ENCODE peak calls at places on chromosome 9, in seven cellular contexts. One of them, this sample, is unnamed. For H3K27me3, the result is how much of the 10 kb centered on the place peaks cover.

GRCh38 chr9:112087506-112087905 is 87.6 kb downstream of the SUSD1 start:
- DNase-seq in stomach: no peak
- DNase-seq in HCT116: no peak
- DNase-seq in sigmoid colon: no peak
- DNase-seq in IMR-90: no peak
- DNase-seq in colonic mucosa: no peak
- DNase-seq in lung: no peak
- DNase-seq in this sample: no peak

GRCh38 chr9:127451681-127452480 is 571 bp downstream of the LRSAM1 start:
- DNase-seq in stomach: peak
- DNase-seq in HCT116: no peak
- DNase-seq in sigmoid colon: peak
- DNase-seq in IMR-90: peak
- DNase-seq in colonic mucosa: peak
- DNase-seq in lung: peak
- DNase-seq in this sample: no peak

GRCh38 chr9:85900504-85901201 is 40.3 kb upstream of the NAA35 start:
- DNase-seq in stomach: no peak
- DNase-seq in HCT116: peak
- DNase-seq in sigmoid colon: no peak
- DNase-seq in IMR-90: peak
- DNase-seq in colonic mucosa: peak
- DNase-seq in lung: no peak
- DNase-seq in this sample: no peak

GRCh38 chr9:88574993-88575392 is 40.0 kb downstream of the NXNL2 start:
- DNase-seq in stomach: no peak
- DNase-seq in HCT116: no peak
- DNase-seq in sigmoid colon: no peak
- DNase-seq in IMR-90: peak
- DNase-seq in colonic mucosa: no peak
- DNase-seq in lung: no peak
- DNase-seq in this sample: no peak

GRCh38 chr9:33431420-33431819 is 16.0 kb downstream of the AQP3 start:
- DNase-seq in stomach: no peak
- DNase-seq in HCT116: no peak
- DNase-seq in sigmoid colon: no peak
- DNase-seq in IMR-90: no peak
- DNase-seq in colonic mucosa: no peak
- DNase-seq in lung: no peak
- DNase-seq in this sample: no peak

GRCh38 chr9:13728121-13728520 is 448.6 kb upstream of the MPDZ start:
- DNase-seq in stomach: no peak
- DNase-seq in HCT116: no peak
- DNase-seq in sigmoid colon: peak
- DNase-seq in IMR-90: no peak
- DNase-seq in colonic mucosa: no peak
- DNase-seq in lung: no peak
- DNase-seq in this sample: no peak

GRCh38 chr9:23543420-23543819 is 282.6 kb downstream of the ELAVL2 start:
- DNase-seq in stomach: no peak
- DNase-seq in HCT116: no peak
- DNase-seq in sigmoid colon: no peak
- DNase-seq in IMR-90: no peak
- DNase-seq in colonic mucosa: no peak
- DNase-seq in lung: no peak
- DNase-seq in this sample: no peak

GRCh38 chr9:93245437-93245970 is 61.6 kb downstream of the WNK2 start:
- DNase-seq in stomach: no peak
- DNase-seq in HCT116: no peak
- DNase-seq in sigmoid colon: no peak
- DNase-seq in IMR-90: no peak
- DNase-seq in colonic mucosa: no peak
- DNase-seq in lung: no peak
- DNase-seq in this sample: no peak

GRCh38 chr9:28808042-28808441 is 1234.8 kb upstream of the C9orf72 start:
- DNase-seq in stomach: no peak
- DNase-seq in HCT116: no peak
- DNase-seq in sigmoid colon: no peak
- DNase-seq in IMR-90: no peak
- DNase-seq in colonic mucosa: no peak
- DNase-seq in lung: no peak
- DNase-seq in this sample: peak

GRCh38 chr9:69762527-69762926 is 2.7 kb upstream of the PTAR1 start:
- DNase-seq in stomach: no peak
- DNase-seq in HCT116: no peak
- DNase-seq in sigmoid colon: no peak
- DNase-seq in IMR-90: peak
- DNase-seq in colonic mucosa: no peak
- DNase-seq in lung: no peak
- DNase-seq in this sample: no peak

GRCh38 chr9:89359636-89360315 is 41.5 kb downstream of the SECISBP2 start:
- DNase-seq in stomach: no peak
- DNase-seq in HCT116: no peak
- DNase-seq in sigmoid colon: no peak
- DNase-seq in IMR-90: peak
- DNase-seq in colonic mucosa: no peak
- DNase-seq in lung: no peak
- DNase-seq in this sample: no peak

GRCh38 chr9:126235844-126236243 is 90.8 kb upstream of the MVB12B start:
- DNase-seq in stomach: no peak
- DNase-seq in HCT116: no peak
- DNase-seq in sigmoid colon: no peak
- DNase-seq in IMR-90: no peak
- DNase-seq in colonic mucosa: no peak
- DNase-seq in lung: no peak
- DNase-seq in this sample: no peak

GRCh38 chr9:93010056-93010455 is 48.4 kb upstream of the SUSD3 start:
- DNase-seq in stomach: no peak
- DNase-seq in HCT116: no peak
- DNase-seq in sigmoid colon: no peak
- DNase-seq in IMR-90: no peak
- DNase-seq in colonic mucosa: peak
- DNase-seq in lung: no peak
- DNase-seq in this sample: no peak

GRCh38 chr9:90966475-90967150 is 165.0 kb downstream of the SYK start:
- DNase-seq in stomach: no peak
- DNase-seq in HCT116: no peak
- DNase-seq in sigmoid colon: no peak
- DNase-seq in IMR-90: peak
- DNase-seq in colonic mucosa: no peak
- DNase-seq in lung: no peak
- DNase-seq in this sample: no peak

GRCh38 chr9:115442054-115442453 is 324.1 kb upstream of the TNC start:
- DNase-seq in stomach: no peak
- DNase-seq in HCT116: no peak
- DNase-seq in sigmoid colon: no peak
- DNase-seq in IMR-90: peak
- DNase-seq in colonic mucosa: no peak
- DNase-seq in lung: no peak
- DNase-seq in this sample: peak

GRCh38 chr9:36873247-36873875 is 160.7 kb downstream of the PAX5 start:
- DNase-seq in stomach: peak
- DNase-seq in HCT116: peak
- DNase-seq in sigmoid colon: peak
- DNase-seq in IMR-90: peak
- DNase-seq in colonic mucosa: peak
- DNase-seq in lung: peak
- DNase-seq in this sample: no peak

GRCh38 chr9:105307731-105308130 is 63.3 kb downstream of the SLC44A1 start:
- DNase-seq in stomach: no peak
- DNase-seq in HCT116: no peak
- DNase-seq in sigmoid colon: no peak
- DNase-seq in IMR-90: peak
- DNase-seq in colonic mucosa: no peak
- DNase-seq in lung: no peak
- DNase-seq in this sample: no peak

GRCh38 chr9:125949721-125950465 is 202.7 kb downstream of the PBX3 start:
- DNase-seq in stomach: no peak
- DNase-seq in HCT116: no peak
- DNase-seq in sigmoid colon: no peak
- DNase-seq in IMR-90: no peak
- DNase-seq in colonic mucosa: no peak
- DNase-seq in lung: no peak
- DNase-seq in this sample: no peak

GRCh38 chr9:93059097-93059959 is 827 bp downstream of the SUSD3 start:
- DNase-seq in stomach: peak
- DNase-seq in HCT116: no peak
- DNase-seq in sigmoid colon: no peak
- DNase-seq in IMR-90: no peak
- DNase-seq in colonic mucosa: no peak
- DNase-seq in lung: no peak
- DNase-seq in this sample: no peak

GRCh38 chr9:126915281-126915816 is 767 bp downstream of the RALGPS1 start:
- DNase-seq in stomach: peak
- DNase-seq in HCT116: peak
- DNase-seq in sigmoid colon: peak
- DNase-seq in IMR-90: no peak
- DNase-seq in colonic mucosa: peak
- DNase-seq in lung: peak
- DNase-seq in this sample: no peak

GRCh38 chr9:97943308-97943855 is 5.4 kb upstream of the HEMGN start:
- DNase-seq in stomach: no peak
- DNase-seq in HCT116: no peak
- DNase-seq in sigmoid colon: no peak
- DNase-seq in IMR-90: no peak
- DNase-seq in colonic mucosa: no peak
- DNase-seq in lung: no peak
- DNase-seq in this sample: no peak
- H3K27me3 ChIP-seq in stomach: under half
- H3K27me3 ChIP-seq in HCT116: under half
- H3K27me3 ChIP-seq in sigmoid colon: under half
- H3K27me3 ChIP-seq in IMR-90: under half
- H3K27me3 ChIP-seq in colonic mucosa: under half
- H3K27me3 ChIP-seq in lung: under half
- H3K27me3 ChIP-seq in this sample: under half

DNA sequence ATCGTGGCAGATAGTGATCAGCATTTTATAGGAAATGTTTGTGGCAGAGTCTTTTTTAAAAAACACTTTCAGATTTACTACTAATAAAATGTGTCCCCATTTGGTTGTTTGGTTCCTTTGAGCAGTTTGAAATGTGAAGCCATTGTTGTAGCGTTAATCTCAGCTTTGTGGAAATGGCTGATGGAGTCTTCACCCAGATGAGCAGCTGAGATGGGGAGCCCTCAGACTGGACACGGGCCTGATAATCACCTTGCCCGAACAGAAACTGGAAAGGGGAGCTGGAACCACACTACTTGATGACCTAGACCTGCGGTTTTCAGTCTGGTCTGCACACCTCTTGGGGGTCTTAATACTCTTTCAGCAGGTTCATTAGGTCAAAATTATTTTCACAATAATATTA is 20.6 kb upstream of the ANP32B start:
- DNase-seq in stomach: no peak
- DNase-seq in HCT116: no peak
- DNase-seq in sigmoid colon: no peak
- DNase-seq in IMR-90: no peak
- DNase-seq in colonic mucosa: no peak
- DNase-seq in lung: no peak
- DNase-seq in this sample: no peak
- H3K27me3 ChIP-seq in stomach: under half
- H3K27me3 ChIP-seq in HCT116: under half
- H3K27me3 ChIP-seq in sigmoid colon: under half
- H3K27me3 ChIP-seq in IMR-90: under half
- H3K27me3 ChIP-seq in colonic mucosa: under half
- H3K27me3 ChIP-seq in lung: under half
- H3K27me3 ChIP-seq in this sample: under half

DNA sequence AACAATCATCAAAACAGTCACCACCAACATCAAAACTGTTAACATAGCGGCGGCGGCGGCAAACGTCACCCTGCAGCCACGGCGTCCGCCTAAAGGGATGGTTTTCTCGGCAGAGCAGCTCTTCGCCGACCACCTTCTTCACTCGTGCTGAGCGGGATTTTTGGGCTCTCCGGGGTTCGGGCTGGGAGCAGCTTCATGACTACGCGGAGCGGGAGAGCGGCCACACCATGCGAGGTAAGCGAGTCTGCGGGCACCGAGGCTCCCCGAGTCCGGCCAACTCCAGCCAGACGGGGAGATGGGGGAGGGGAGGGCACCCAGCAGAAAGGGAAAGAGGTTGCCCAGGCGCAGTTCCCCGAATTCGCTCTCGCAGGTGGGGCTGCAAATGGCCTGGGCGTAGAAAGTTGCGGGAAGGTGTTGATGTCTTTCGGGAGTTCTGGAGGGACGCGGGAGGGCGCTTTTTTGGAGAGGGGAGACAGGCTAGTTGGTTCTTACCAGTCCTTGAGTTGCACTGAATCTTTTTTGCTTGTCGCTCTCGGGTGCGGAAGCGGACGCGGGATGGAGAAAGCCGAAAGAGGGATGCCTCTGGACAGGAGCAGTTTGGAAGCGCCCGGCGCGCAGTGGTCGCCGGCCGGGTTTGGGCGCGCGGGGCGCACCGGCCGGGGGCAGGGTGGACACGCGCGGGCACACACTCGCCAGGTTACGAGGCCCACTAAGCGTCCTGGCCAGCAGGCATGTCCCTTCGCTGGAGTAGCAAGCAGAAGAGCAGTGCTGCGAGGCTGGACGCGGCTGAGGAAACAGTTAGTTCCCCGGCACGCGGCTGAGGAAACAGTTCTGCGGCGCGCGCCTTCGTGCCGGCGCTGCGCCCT is 848 bp downstream of the RORB start:
- DNase-seq in stomach: no peak
- DNase-seq in HCT116: no peak
- DNase-seq in sigmoid colon: no peak
- DNase-seq in IMR-90: no peak
- DNase-seq in colonic mucosa: no peak
- DNase-seq in lung: no peak
- DNase-seq in this sample: no peak
- H3K27me3 ChIP-seq in stomach: under half
- H3K27me3 ChIP-seq in HCT116: under half
- H3K27me3 ChIP-seq in sigmoid colon: under half
- H3K27me3 ChIP-seq in IMR-90: under half
- H3K27me3 ChIP-seq in colonic mucosa: under half
- H3K27me3 ChIP-seq in lung: under half
- H3K27me3 ChIP-seq in this sample: under half

GRCh38 chr9:137046094-137046787 is at the start of gene NPDC1:
- DNase-seq in stomach: peak
- DNase-seq in HCT116: peak
- DNase-seq in sigmoid colon: peak
- DNase-seq in IMR-90: peak
- DNase-seq in colonic mucosa: peak
- DNase-seq in lung: peak
- DNase-seq in this sample: no peak

GRCh38 chr9:137049544-137050449 is 3.8 kb upstream of the NPDC1 start:
- DNase-seq in stomach: peak
- DNase-seq in HCT116: no peak
- DNase-seq in sigmoid colon: no peak
- DNase-seq in IMR-90: peak
- DNase-seq in colonic mucosa: peak
- DNase-seq in lung: no peak
- DNase-seq in this sample: no peak

GRCh38 chr9:137050570-137050969 is 3.3 kb downstream of the ENTPD2 start:
- DNase-seq in stomach: no peak
- DNase-seq in HCT116: no peak
- DNase-seq in sigmoid colon: no peak
- DNase-seq in IMR-90: no peak
- DNase-seq in colonic mucosa: no peak
- DNase-seq in lung: no peak
- DNase-seq in this sample: no peak

GRCh38 chr9:137051145-137051724 is 2.6 kb downstream of the ENTPD2 start:
- DNase-seq in stomach: no peak
- DNase-seq in HCT116: no peak
- DNase-seq in sigmoid colon: no peak
- DNase-seq in IMR-90: no peak
- DNase-seq in colonic mucosa: no peak
- DNase-seq in lung: no peak
- DNase-seq in this sample: no peak

GRCh38 chr9:137048655-137049543 is 2.9 kb upstream of the NPDC1 start:
- DNase-seq in stomach: no peak
- DNase-seq in HCT116: no peak
- DNase-seq in sigmoid colon: no peak
- DNase-seq in IMR-90: no peak
- DNase-seq in colonic mucosa: no peak
- DNase-seq in lung: no peak
- DNase-seq in this sample: no peak
- H3K27me3 ChIP-seq in stomach: under half
- H3K27me3 ChIP-seq in HCT116: under half
- H3K27me3 ChIP-seq in sigmoid colon: half or more
- H3K27me3 ChIP-seq in IMR-90: half or more
- H3K27me3 ChIP-seq in colonic mucosa: under half
- H3K27me3 ChIP-seq in lung: under half
- H3K27me3 ChIP-seq in this sample: half or more